ENCODE peak calls at places on chromosomes 6 and 20, in nine cellular contexts. One of them, this sample, is unnamed.

GRCh38 chr6:90219168-90219985 is 77.3 kb downstream of the BACH2 start:
- DNase-seq in Caki2: no peak
- DNase-seq in NCI-H1105: peak; percentile 69
- DNase-seq in AG09319: peak; percentile 79
- DNase-seq in posterior cingulate gyrus: peak; percentile 9
- DNase-seq in H7: no peak
- DNase-seq in kidney glomerular epithelial cell: no peak
- DNase-seq in suprapubic skin: no peak
- DNase-seq in HEK293T: peak; percentile 30
- DNase-seq in this sample: no peak

GRCh38 chr6:141580988-141581387 is 551.7 kb upstream of the GJE1 start:
- DNase-seq in AG09319: no peak
- DNase-seq in H7: no peak
- DNase-seq in kidney glomerular epithelial cell: peak; percentile 77
- DNase-seq in NCI-H1105: no peak
- DNase-seq in suprapubic skin: no peak
- DNase-seq in Caki2: no peak
- DNase-seq in HEK293T: no peak
- DNase-seq in posterior cingulate gyrus: no peak
- DNase-seq in this sample: no peak

GRCh38 chr6:84033523-84034451 is at the start of gene MRAP2:
- DNase-seq in posterior cingulate gyrus: peak; percentile 22
- DNase-seq in HEK293T: peak; percentile 53
- DNase-seq in H7: peak; percentile 86
- DNase-seq in Caki2: no peak
- DNase-seq in suprapubic skin: no peak
- DNase-seq in NCI-H1105: no peak
- DNase-seq in AG09319: no peak
- DNase-seq in kidney glomerular epithelial cell: no peak
- DNase-seq in this sample: no peak

GRCh38 chr6:34953084-34954025 is 64.3 kb downstream of the ANKS1A start:
- DNase-seq in AG09319: no peak
- DNase-seq in H7: no peak
- DNase-seq in kidney glomerular epithelial cell: peak; percentile 39
- DNase-seq in posterior cingulate gyrus: no peak
- DNase-seq in HEK293T: no peak
- DNase-seq in suprapubic skin: no peak
- DNase-seq in Caki2: peak; percentile 56
- DNase-seq in NCI-H1105: no peak
- DNase-seq in this sample: no peak

GRCh38 chr6:136011475-136011874 is 160.0 kb downstream of the PDE7B start:
- DNase-seq in posterior cingulate gyrus: no peak
- DNase-seq in suprapubic skin: no peak
- DNase-seq in Caki2: no peak
- DNase-seq in H7: no peak
- DNase-seq in HEK293T: no peak
- DNase-seq in AG09319: no peak
- DNase-seq in NCI-H1105: no peak
- DNase-seq in kidney glomerular epithelial cell: no peak
- DNase-seq in this sample: no peak

GRCh38 chr6:91482498-91482897 is 895.6 kb upstream of the MAP3K7 start:
- DNase-seq in AG09319: no peak
- DNase-seq in suprapubic skin: no peak
- DNase-seq in NCI-H1105: no peak
- DNase-seq in HEK293T: no peak
- DNase-seq in kidney glomerular epithelial cell: no peak
- DNase-seq in posterior cingulate gyrus: no peak
- DNase-seq in Caki2: no peak
- DNase-seq in H7: no peak
- DNase-seq in this sample: peak; percentile 64

GRCh38 chr6:34462561-34462971 is 3.3 kb upstream of the PACSIN1 start:
- DNase-seq in suprapubic skin: no peak
- DNase-seq in NCI-H1105: no peak
- DNase-seq in H7: peak; percentile 82
- DNase-seq in posterior cingulate gyrus: no peak
- DNase-seq in HEK293T: peak; percentile 72
- DNase-seq in kidney glomerular epithelial cell: no peak
- DNase-seq in AG09319: no peak
- DNase-seq in Caki2: peak; percentile 70
- DNase-seq in this sample: no peak

GRCh38 chr6:36906539-36906938 is 20.8 kb downstream of the C6orf89 start:
- DNase-seq in kidney glomerular epithelial cell: no peak
- DNase-seq in Caki2: no peak
- DNase-seq in HEK293T: no peak
- DNase-seq in NCI-H1105: peak; percentile 87
- DNase-seq in posterior cingulate gyrus: peak; percentile 20
- DNase-seq in suprapubic skin: no peak
- DNase-seq in AG09319: no peak
- DNase-seq in H7: no peak
- DNase-seq in this sample: no peak

GRCh38 chr6:55802259-55802658 is 73.1 kb downstream of the BMP5 start:
- DNase-seq in AG09319: no peak
- DNase-seq in suprapubic skin: no peak
- DNase-seq in Caki2: no peak
- DNase-seq in kidney glomerular epithelial cell: no peak
- DNase-seq in HEK293T: no peak
- DNase-seq in H7: no peak
- DNase-seq in NCI-H1105: no peak
- DNase-seq in posterior cingulate gyrus: no peak
- DNase-seq in this sample: no peak

GRCh38 chr6:132084811-132085509 is 133.8 kb upstream of the CCN2 start:
- DNase-seq in posterior cingulate gyrus: no peak
- DNase-seq in kidney glomerular epithelial cell: peak; percentile 99
- DNase-seq in Caki2: peak; percentile 92
- DNase-seq in H7: no peak
- DNase-seq in NCI-H1105: no peak
- DNase-seq in suprapubic skin: no peak
- DNase-seq in AG09319: peak; percentile 86
- DNase-seq in HEK293T: no peak
- DNase-seq in this sample: peak; percentile 15

GRCh38 chr6:119541132-119541905 is 191.8 kb upstream of the MAN1A1 start:
- DNase-seq in NCI-H1105: no peak
- DNase-seq in HEK293T: no peak
- DNase-seq in kidney glomerular epithelial cell: peak; percentile 53
- DNase-seq in Caki2: peak; percentile 7
- DNase-seq in posterior cingulate gyrus: no peak
- DNase-seq in H7: no peak
- DNase-seq in suprapubic skin: no peak
- DNase-seq in AG09319: peak; percentile 96
- DNase-seq in this sample: no peak

GRCh38 chr20:59253779-59254319 is 46.6 kb upstream of the EDN3 start:
- DNase-seq in HEK293T: no peak
- DNase-seq in suprapubic skin: no peak
- DNase-seq in NCI-H1105: no peak
- DNase-seq in Caki2: no peak
- DNase-seq in kidney glomerular epithelial cell: no peak
- DNase-seq in H7: no peak
- DNase-seq in AG09319: no peak
- DNase-seq in posterior cingulate gyrus: no peak
- DNase-seq in this sample: no peak

GRCh38 chr6:54896302-54896701 is 49.7 kb downstream of the FAM83B start:
- DNase-seq in suprapubic skin: no peak
- DNase-seq in AG09319: no peak
- DNase-seq in Caki2: no peak
- DNase-seq in posterior cingulate gyrus: no peak
- DNase-seq in kidney glomerular epithelial cell: no peak
- DNase-seq in NCI-H1105: no peak
- DNase-seq in H7: no peak
- DNase-seq in HEK293T: no peak
- DNase-seq in this sample: no peak

GRCh38 chr6:91826128-91826527 is 1239.3 kb upstream of the MAP3K7 start:
- DNase-seq in NCI-H1105: no peak
- DNase-seq in AG09319: no peak
- DNase-seq in HEK293T: no peak
- DNase-seq in posterior cingulate gyrus: no peak
- DNase-seq in suprapubic skin: no peak
- DNase-seq in Caki2: no peak
- DNase-seq in H7: no peak
- DNase-seq in kidney glomerular epithelial cell: no peak
- DNase-seq in this sample: no peak

GRCh38 chr20:45463113-45463512 is 6.4 kb upstream of the WFDC2 start:
- DNase-seq in kidney glomerular epithelial cell: no peak
- DNase-seq in suprapubic skin: no peak
- DNase-seq in HEK293T: no peak
- DNase-seq in Caki2: no peak
- DNase-seq in AG09319: no peak
- DNase-seq in NCI-H1105: no peak
- DNase-seq in posterior cingulate gyrus: no peak
- DNase-seq in H7: no peak
- DNase-seq in this sample: no peak

GRCh38 chr6:26536571-26537159 is 1.5 kb upstream of the HMGN4 start:
- DNase-seq in kidney glomerular epithelial cell: peak; percentile 42
- DNase-seq in AG09319: no peak
- DNase-seq in NCI-H1105: peak; percentile 38
- DNase-seq in Caki2: peak; percentile 65
- DNase-seq in posterior cingulate gyrus: no peak
- DNase-seq in HEK293T: no peak
- DNase-seq in suprapubic skin: no peak
- DNase-seq in H7: peak; percentile 48
- DNase-seq in this sample: no peak

GRCh38 chr6:39074486-39074885 is 25.9 kb downstream of the GLP1R start:
- DNase-seq in Caki2: no peak
- DNase-seq in kidney glomerular epithelial cell: no peak
- DNase-seq in suprapubic skin: peak; percentile 54
- DNase-seq in NCI-H1105: no peak
- DNase-seq in AG09319: no peak
- DNase-seq in posterior cingulate gyrus: no peak
- DNase-seq in H7: peak; percentile 63
- DNase-seq in HEK293T: no peak
- DNase-seq in this sample: no peak

GRCh38 chr6:104816141-104816540 is 43.6 kb downstream of the HACE1 start:
- DNase-seq in HEK293T: no peak
- DNase-seq in Caki2: no peak
- DNase-seq in kidney glomerular epithelial cell: no peak
- DNase-seq in AG09319: no peak
- DNase-seq in suprapubic skin: no peak
- DNase-seq in posterior cingulate gyrus: no peak
- DNase-seq in H7: no peak
- DNase-seq in NCI-H1105: no peak
- DNase-seq in this sample: no peak

GRCh38 chr20:53291548-53291947 is 302.1 kb downstream of the ZNF217 start:
- DNase-seq in suprapubic skin: no peak
- DNase-seq in posterior cingulate gyrus: no peak
- DNase-seq in Caki2: no peak
- DNase-seq in HEK293T: peak; percentile 40
- DNase-seq in H7: peak; percentile 38
- DNase-seq in NCI-H1105: no peak
- DNase-seq in AG09319: no peak
- DNase-seq in kidney glomerular epithelial cell: no peak
- DNase-seq in this sample: no peak

GRCh38 chr6:106858653-106859092 is 115.9 kb downstream of the CD24 start:
- DNase-seq in kidney glomerular epithelial cell: peak; percentile 70
- DNase-seq in Caki2: peak; percentile 97
- DNase-seq in posterior cingulate gyrus: no peak
- DNase-seq in suprapubic skin: no peak
- DNase-seq in NCI-H1105: no peak
- DNase-seq in H7: no peak
- DNase-seq in AG09319: no peak
- DNase-seq in HEK293T: no peak
- DNase-seq in this sample: no peak

GRCh38 chr6:137784583-137784982 is 82.5 kb upstream of the TNFAIP3 start:
- DNase-seq in HEK293T: no peak
- DNase-seq in kidney glomerular epithelial cell: no peak
- DNase-seq in AG09319: no peak
- DNase-seq in suprapubic skin: no peak
- DNase-seq in posterior cingulate gyrus: no peak
- DNase-seq in H7: no peak
- DNase-seq in Caki2: no peak
- DNase-seq in NCI-H1105: no peak
- DNase-seq in this sample: no peak

GRCh38 chr6:157304840-157305675 is 18.3 kb downstream of the TMEM242 start:
- DNase-seq in suprapubic skin: no peak
- DNase-seq in H7: no peak
- DNase-seq in kidney glomerular epithelial cell: no peak
- DNase-seq in posterior cingulate gyrus: no peak
- DNase-seq in AG09319: no peak
- DNase-seq in HEK293T: no peak
- DNase-seq in Caki2: no peak
- DNase-seq in NCI-H1105: no peak
- DNase-seq in this sample: no peak

This sample was measured in GM12878.